ENCODE peak calls at places on chromosomes 3 and 15, in four cellular contexts. One of them, this sample, is unnamed.

GRCh38 chr3:57233799-57234198 is 6.3 kb downstream of the APPL1 start:
- DNase-seq in IMR-90: no peak
- DNase-seq in fibroblast of pulmonary artery: no peak
- DNase-seq in GM23338: no peak
- DNase-seq in this sample: no peak

GRCh38 chr3:57086201-57086600 is 25.7 kb downstream of the SPATA12 start:
- DNase-seq in IMR-90: no peak
- DNase-seq in fibroblast of pulmonary artery: no peak
- DNase-seq in GM23338: no peak
- DNase-seq in this sample: no peak

GRCh38 chr3:117145677-117146076 is 436.1 kb downstream of the TUSC7 start:
- DNase-seq in IMR-90: no peak
- DNase-seq in fibroblast of pulmonary artery: no peak
- DNase-seq in GM23338: no peak
- DNase-seq in this sample: no peak

GRCh38 chr3:177776656-177777055 is 579.4 kb upstream of the TBL1XR1 start:
- DNase-seq in IMR-90: peak
- DNase-seq in fibroblast of pulmonary artery: peak
- DNase-seq in GM23338: peak
- DNase-seq in this sample: peak

GRCh38 chr3:30751610-30752299 is 142.7 kb downstream of the GADL1 start:
- DNase-seq in IMR-90: peak
- DNase-seq in fibroblast of pulmonary artery: peak
- DNase-seq in GM23338: peak
- DNase-seq in this sample: peak

GRCh38 chr3:98110191-98110908 is 20.2 kb upstream of the OR5H1 start:
- DNase-seq in IMR-90: no peak
- DNase-seq in fibroblast of pulmonary artery: no peak
- DNase-seq in GM23338: peak
- DNase-seq in this sample: no peak

GRCh38 chr15:72398648-72399047 is 543 bp downstream of the TMEM202 start:
- DNase-seq in IMR-90: no peak
- DNase-seq in fibroblast of pulmonary artery: no peak
- DNase-seq in GM23338: no peak
- DNase-seq in this sample: no peak

GRCh38 chr3:12630292-12630691 is 33.6 kb downstream of the RAF1 start:
- DNase-seq in IMR-90: no peak
- DNase-seq in fibroblast of pulmonary artery: no peak
- DNase-seq in GM23338: peak
- DNase-seq in this sample: no peak

GRCh38 chr15:55256281-55257013 is 33.2 kb downstream of the RAB27A start:
- DNase-seq in IMR-90: peak
- DNase-seq in fibroblast of pulmonary artery: no peak
- DNase-seq in GM23338: no peak
- DNase-seq in this sample: no peak

GRCh38 chr3:126538316-126538715 is 14.4 kb downstream of the CHST13 start:
- DNase-seq in IMR-90: no peak
- DNase-seq in fibroblast of pulmonary artery: no peak
- DNase-seq in GM23338: no peak
- DNase-seq in this sample: no peak

GRCh38 chr3:59545369-59545768 is 495.5 kb upstream of the CFAP20DC start:
- DNase-seq in IMR-90: no peak
- DNase-seq in fibroblast of pulmonary artery: peak
- DNase-seq in GM23338: no peak
- DNase-seq in this sample: no peak

GRCh38 chr15:94324117-94324826 is 92.9 kb downstream of the MCTP2 start:
- DNase-seq in IMR-90: peak
- DNase-seq in fibroblast of pulmonary artery: peak
- DNase-seq in GM23338: peak
- DNase-seq in this sample: peak

GRCh38 chr3:14403636-14404395 is 1.4 kb downstream of the SLC6A6 start:
- DNase-seq in IMR-90: no peak
- DNase-seq in fibroblast of pulmonary artery: no peak
- DNase-seq in GM23338: no peak
- DNase-seq in this sample: no peak

GRCh38 chr15:74349241-74349766 is 18.1 kb downstream of the CYP11A1 start:
- DNase-seq in IMR-90: no peak
- DNase-seq in fibroblast of pulmonary artery: no peak
- DNase-seq in GM23338: no peak
- DNase-seq in this sample: no peak

GRCh38 chr15:31230630-31231485 is 95.8 kb upstream of the KLF13 start:
- DNase-seq in IMR-90: no peak
- DNase-seq in fibroblast of pulmonary artery: no peak
- DNase-seq in GM23338: no peak
- DNase-seq in this sample: no peak

GRCh38 chr3:45154641-45155147 is 8.5 kb upstream of the CDCP1 start:
- DNase-seq in IMR-90: peak
- DNase-seq in fibroblast of pulmonary artery: peak
- DNase-seq in GM23338: no peak
- DNase-seq in this sample: peak

GRCh38 chr3:46442591-46443530 is 21.8 kb downstream of the LTF start:
- DNase-seq in IMR-90: no peak
- DNase-seq in fibroblast of pulmonary artery: no peak
- DNase-seq in GM23338: peak
- DNase-seq in this sample: no peak

GRCh38 chr3:108863799-108864135 is 41.2 kb downstream of the TRAT1 start:
- DNase-seq in IMR-90: no peak
- DNase-seq in fibroblast of pulmonary artery: no peak
- DNase-seq in GM23338: peak
- DNase-seq in this sample: no peak

GRCh38 chr3:167740961-167741587 is 5.6 kb downstream of the SERPINI1 start:
- DNase-seq in IMR-90: peak
- DNase-seq in fibroblast of pulmonary artery: peak
- DNase-seq in GM23338: peak
- DNase-seq in this sample: peak

GRCh38 chr3:32472716-32473115 is 29.9 kb downstream of the CMTM6 start:
- DNase-seq in IMR-90: no peak
- DNase-seq in fibroblast of pulmonary artery: no peak
- DNase-seq in GM23338: no peak
- DNase-seq in this sample: no peak

DNA sequence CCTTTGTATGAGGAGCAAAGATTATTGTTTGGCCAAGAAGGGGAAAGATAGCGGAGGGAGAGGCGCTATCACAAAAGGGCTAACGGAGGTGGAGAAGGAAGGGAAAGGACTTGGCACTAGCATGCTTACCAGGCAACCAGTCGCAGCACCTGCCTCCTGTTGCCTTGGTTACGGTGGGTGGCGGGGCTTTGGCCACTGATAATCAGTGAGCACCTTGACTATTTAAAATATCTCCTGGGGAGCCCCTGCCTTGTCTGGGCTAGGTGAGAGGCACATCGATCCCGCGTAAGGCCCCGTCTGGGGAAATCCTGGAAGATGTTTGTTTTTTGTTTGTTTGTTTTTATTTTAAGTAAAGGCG is 14.7 kb upstream of the AEN start:
- DNase-seq in IMR-90: no peak
- DNase-seq in fibroblast of pulmonary artery: no peak
- DNase-seq in GM23338: peak
- DNase-seq in this sample: no peak
- H3K4me3 ChIP-seq in IMR-90: no peak
- H3K4me3 ChIP-seq in fibroblast of pulmonary artery: no peak
- H3K4me3 ChIP-seq in GM23338: peak
- H3K4me3 ChIP-seq in this sample: no peak

DNA sequence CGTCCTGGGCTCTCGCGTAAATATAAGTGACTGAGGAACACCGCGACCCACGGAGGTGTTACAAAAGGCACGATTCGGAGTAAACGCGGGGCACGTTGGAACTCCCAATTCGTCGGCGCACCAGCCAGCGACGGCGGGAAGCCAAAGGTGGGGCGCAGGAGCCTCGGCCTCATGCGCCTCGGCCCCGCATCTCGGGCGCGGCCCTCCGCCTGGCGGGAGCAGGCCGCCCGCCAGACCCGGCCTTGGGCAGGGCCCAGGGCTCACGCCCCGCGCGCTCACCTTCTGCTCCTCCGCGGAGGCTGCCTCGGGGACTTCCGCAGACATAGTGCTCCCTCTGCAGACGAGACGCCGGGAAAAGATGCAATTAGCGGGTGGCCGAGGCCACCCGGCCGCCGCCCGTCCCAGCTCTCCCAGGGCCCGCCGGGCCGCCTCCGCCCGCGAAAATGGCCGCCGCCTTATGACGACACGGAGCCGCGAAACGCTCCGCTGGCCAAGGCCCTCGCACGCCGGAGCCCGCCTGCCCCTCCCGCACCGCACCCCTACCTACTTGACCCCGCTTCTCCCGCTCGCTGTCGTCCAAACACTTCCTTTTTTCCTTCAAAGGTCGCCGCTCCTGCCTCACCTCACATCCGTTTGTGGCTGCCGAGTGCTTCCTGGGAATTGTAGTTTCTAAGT is at the start of gene ARPP19:
- DNase-seq in IMR-90: peak
- DNase-seq in fibroblast of pulmonary artery: peak
- DNase-seq in GM23338: peak
- DNase-seq in this sample: peak
- TF ChIP-seq CTCF in IMR-90: peak
- TF ChIP-seq CTCF in fibroblast of pulmonary artery: no peak
- TF ChIP-seq CTCF in GM23338: no peak
- TF ChIP-seq CTCF in this sample: no peak

DNA sequence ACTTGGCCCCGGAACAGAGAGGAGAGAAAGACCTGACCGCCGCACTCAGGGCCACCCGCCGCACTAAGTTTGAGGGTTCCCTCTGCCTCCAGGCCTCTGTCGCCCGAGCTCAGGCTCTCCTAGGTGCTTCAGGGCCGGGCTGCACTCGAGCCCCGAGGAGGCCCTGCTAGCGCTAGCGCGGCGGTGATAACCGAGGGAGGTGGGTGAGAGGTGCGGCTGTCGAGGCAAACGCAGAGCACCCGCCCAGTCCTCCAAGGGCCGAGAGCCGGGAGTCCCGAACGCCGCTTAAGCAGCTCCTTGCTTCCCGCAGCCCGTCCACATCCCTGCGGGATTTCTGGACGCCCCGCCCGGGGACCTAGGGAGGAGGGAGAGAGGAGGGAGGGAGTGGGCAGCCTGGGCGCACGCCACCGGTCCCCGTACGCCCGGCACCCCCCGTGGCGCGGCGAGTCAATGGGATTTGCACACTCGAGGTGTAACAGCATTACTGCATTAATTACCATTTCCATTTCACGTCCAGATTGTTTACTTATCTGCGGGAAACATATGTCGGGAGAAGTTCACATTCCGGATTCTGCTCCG is 6.8 kb downstream of the SOX14 start:
- DNase-seq in IMR-90: no peak
- DNase-seq in fibroblast of pulmonary artery: no peak
- DNase-seq in GM23338: peak
- DNase-seq in this sample: no peak
- H3K4me3 ChIP-seq in IMR-90: no peak
- H3K4me3 ChIP-seq in fibroblast of pulmonary artery: no peak
- H3K4me3 ChIP-seq in GM23338: peak
- H3K4me3 ChIP-seq in this sample: no peak

DNA sequence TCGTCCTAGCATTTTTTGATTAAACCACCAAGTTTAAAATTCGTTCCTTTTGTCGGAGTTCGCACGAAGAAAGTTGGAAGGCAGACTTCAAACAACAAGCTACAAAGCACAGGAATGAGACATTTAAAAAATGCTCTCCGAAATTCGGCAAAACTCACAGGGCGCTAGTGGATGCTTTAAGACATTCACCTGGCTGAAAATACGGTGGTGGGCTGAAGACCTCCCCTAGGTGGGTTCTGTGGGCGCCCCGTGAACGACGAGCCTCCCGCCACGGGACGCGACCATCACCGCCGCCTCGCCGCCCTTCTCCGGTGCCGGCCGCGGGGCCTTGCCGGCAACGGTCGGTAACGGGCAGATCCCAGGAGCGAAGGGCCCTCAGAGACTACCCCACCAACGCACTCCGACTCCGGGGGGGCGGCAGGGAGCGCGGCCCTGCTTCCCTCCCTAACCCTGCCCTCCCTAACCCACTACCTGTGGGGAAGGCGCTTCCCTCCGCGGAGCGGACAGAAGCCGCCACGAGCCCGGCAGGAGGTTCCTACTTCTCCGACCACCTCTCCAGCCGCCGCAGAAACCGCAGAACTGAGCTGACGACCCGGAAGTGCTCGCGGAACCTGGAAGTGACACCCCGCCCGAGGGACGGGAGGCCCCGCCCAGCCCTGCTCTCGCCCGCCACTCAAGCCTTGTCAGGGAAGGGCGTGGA is at the start of gene GTF2A2:
- DNase-seq in IMR-90: peak
- DNase-seq in fibroblast of pulmonary artery: peak
- DNase-seq in GM23338: peak
- DNase-seq in this sample: peak
- TF ChIP-seq CTCF in IMR-90: no peak
- TF ChIP-seq CTCF in fibroblast of pulmonary artery: no peak
- TF ChIP-seq CTCF in GM23338: no peak
- TF ChIP-seq CTCF in this sample: no peak

GRCh38 chr3:77042892-77043291 is 3.0 kb downstream of the ROBO2 start:
- DNase-seq in IMR-90: no peak
- DNase-seq in fibroblast of pulmonary artery: no peak
- DNase-seq in GM23338: peak
- DNase-seq in this sample: no peak
- H3K4me3 ChIP-seq in IMR-90: no peak
- H3K4me3 ChIP-seq in fibroblast of pulmonary artery: no peak
- H3K4me3 ChIP-seq in GM23338: no peak
- H3K4me3 ChIP-seq in this sample: no peak

DNA sequence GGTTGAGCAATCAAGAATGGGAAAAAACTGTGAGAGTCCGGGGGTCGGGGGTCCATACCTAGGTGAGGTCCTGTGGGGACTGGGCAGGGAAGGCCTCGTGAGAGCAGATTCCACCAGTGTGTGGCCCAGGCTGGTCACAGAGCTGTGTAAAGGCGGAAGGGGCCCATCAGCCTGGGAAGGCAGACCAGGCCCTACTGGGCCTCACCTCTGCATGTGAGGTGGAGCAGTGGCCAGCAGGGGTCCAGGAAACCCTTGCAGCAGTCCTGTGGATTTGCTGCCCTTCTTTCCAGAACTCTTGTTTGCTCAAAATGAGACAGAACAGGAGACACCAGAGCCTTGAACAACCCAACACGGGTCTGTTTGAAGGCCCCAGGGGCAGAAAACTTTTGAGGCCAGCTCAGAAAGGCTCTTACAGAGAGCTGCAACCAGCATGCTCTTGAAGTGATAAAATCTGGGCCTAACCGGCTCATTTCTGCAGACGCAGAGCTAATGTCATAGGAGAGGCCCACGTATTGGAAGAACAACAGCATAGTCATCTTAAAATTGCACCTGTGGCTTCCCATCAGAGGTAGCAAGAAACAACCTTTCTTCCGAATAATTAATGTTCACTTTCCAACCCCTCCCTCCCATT is 30.3 kb upstream of the HHATL start:
- DNase-seq in IMR-90: no peak
- DNase-seq in fibroblast of pulmonary artery: no peak
- DNase-seq in GM23338: peak
- DNase-seq in this sample: no peak
- TF ChIP-seq CTCF in IMR-90: peak
- TF ChIP-seq CTCF in fibroblast of pulmonary artery: peak
- TF ChIP-seq CTCF in GM23338: peak
- TF ChIP-seq CTCF in this sample: no peak